ENCODE peak calls at places on chromosomes 6 and 20, in four cellular contexts. F is H1, J is HCT116, Z is endothelial cell of umbilical vein. P is an unnamed sample.

GRCh38 chr6:92820531-92820930 is 598.8 kb downstream of the EPHA7 start:
- DNase-seq in F (no peak), J (no peak), Z (no peak), P (peak)

GRCh38 chr6:77403424-77403823 is 59.9 kb downstream of the HTR1B start:
- DNase-seq in F (no peak), J (peak), Z (no peak), P (no peak)

GRCh38 chr20:52130406-52130805 is 61.2 kb downstream of the ZFP64 start:
- DNase-seq in F (no peak), J (no peak), Z (peak), P (no peak)

GRCh38 chr20:9035129-9035528 is 33.8 kb upstream of the PLCB4 start:
- DNase-seq in F (no peak), J (peak), Z (no peak), P (peak)

GRCh38 chr6:163485388-163485851 is 70.9 kb downstream of the QKI start:
- DNase-seq in F (no peak), J (no peak), Z (no peak), P (peak)

GRCh38 chr20:63085087-63085861 is 78.5 kb upstream of the BHLHE23 start:
- DNase-seq in F (peak), J (no peak), Z (no peak), P (no peak)

GRCh38 chr6:70371454-70372105 is 41.7 kb upstream of the FAM135A start:
- DNase-seq in F (no peak), J (peak), Z (peak), P (peak)

GRCh38 chr6:87753131-87753685 is 51.2 kb upstream of the AKIRIN2 start:
- DNase-seq in F (no peak), J (no peak), Z (no peak), P (no peak)

GRCh38 chr20:23667666-23668065 is 21.2 kb downstream of the CST4 start:
- DNase-seq in F (no peak), J (no peak), Z (no peak), P (no peak)

GRCh38 chr6:77447254-77447653 is 16.0 kb downstream of the HTR1B start:
- DNase-seq in F (no peak), J (no peak), Z (peak), P (no peak)

GRCh38 chr6:40169878-40170277 is 235.6 kb upstream of the MOCS1 start:
- DNase-seq in F (no peak), J (no peak), Z (no peak), P (no peak)

GRCh38 chr6:98747246-98747645 is 87.1 kb upstream of the POU3F2 start:
- DNase-seq in F (no peak), J (no peak), Z (no peak), P (no peak)

GRCh38 chr6:39821739-39822532 is 29.8 kb downstream of the DAAM2 start:
- DNase-seq in F (no peak), J (no peak), Z (no peak), P (no peak)

GRCh38 chr6:157172088-157172768 is 151.1 kb downstream of the TMEM242 start:
- DNase-seq in F (no peak), J (no peak), Z (no peak), P (no peak)

GRCh38 chr6:3364391-3364790 is 92.5 kb downstream of the SLC22A23 start:
- DNase-seq in F (no peak), J (no peak), Z (no peak), P (no peak)

GRCh38 chr6:81262656-81263055 is 489.8 kb downstream of the TENT5A start:
- DNase-seq in F (no peak), J (no peak), Z (no peak), P (no peak)

GRCh38 chr6:108618623-108619152 is 58.0 kb downstream of the FOXO3 start:
- DNase-seq in F (no peak), J (no peak), Z (no peak), P (no peak)

GRCh38 chr6:30260036-30260504 is 46.9 kb upstream of the TRIM26 start:
- DNase-seq in F (peak), J (no peak), Z (no peak), P (peak)

GRCh38 chr6:101666256-101666655 is 272.7 kb downstream of the GRIK2 start:
- DNase-seq in F (no peak), J (peak), Z (no peak), P (no peak)

GRCh38 chr6:149212202-149212601 is 105.3 kb upstream of the TAB2 start:
- DNase-seq in F (no peak), J (no peak), Z (no peak), P (no peak)

GRCh38 chr6:27770724-27771123 is 141.5 kb downstream of the OR2B2 start:
- DNase-seq in F (no peak), J (no peak), Z (no peak), P (no peak)

GRCh38 chr6:89146748-89147715 is 1.2 kb downstream of the PM20D2 start:
- DNase-seq in F (no peak), J (peak), Z (peak), P (peak)

GRCh38 chr20:61251529-61252393 is at the start of gene CDH4:
- DNase-seq in F (peak), J (no peak), Z (no peak), P (no peak)

GRCh38 chr6:35795453-35796071 is 1.6 kb downstream of the CLPS start:
- DNase-seq in F (no peak), J (no peak), Z (no peak), P (no peak)

GRCh38 chr20:57398231-57398821 is 7.1 kb downstream of the RBM38 start:
- DNase-seq in F (no peak), J (no peak), Z (no peak), P (peak)

GRCh38 chr6:35451354-35452185 is 568 bp upstream of the FANCE start:
- DNase-seq in F (no peak), J (no peak), Z (peak), P (no peak)

GRCh38 chr6:123316733-123317323 is 319.9 kb downstream of the TRDN start:
- DNase-seq in F (no peak), J (no peak), Z (peak), P (peak)

GRCh38 chr20:49676581-49677291 is 36.9 kb downstream of the B4GALT5 start:
- DNase-seq in F (no peak), J (no peak), Z (peak), P (peak)

GRCh38 chr6:79737172-79737571 is 106.0 kb downstream of the SH3BGRL2 start:
- DNase-seq in F (no peak), J (no peak), Z (peak), P (no peak)

GRCh38 chr20:58712116-58712822 is 19.7 kb downstream of the NPEPL1 start:
- DNase-seq in F (peak), J (no peak), Z (no peak), P (peak)

GRCh38 chr6:19159087-19159486 is 678.1 kb upstream of the ID4 start:
- DNase-seq in F (no peak), J (no peak), Z (no peak), P (no peak)

GRCh38 chr20:51500311-51500710 is 42.2 kb downstream of the NFATC2 start:
- DNase-seq in F (no peak), J (no peak), Z (no peak), P (peak)

GRCh38 chr20:36004045-36004444 is 35.7 kb downstream of the CNBD2 start:
- DNase-seq in F (no peak), J (no peak), Z (no peak), P (peak)

GRCh38 chr6:75201901-75202672 is 3.8 kb downstream of the COL12A1 start:
- DNase-seq in F (peak), J (no peak), Z (peak), P (no peak)

GRCh38 chr20:8656335-8656734 is 412.6 kb upstream of the PLCB4 start:
- DNase-seq in F (no peak), J (no peak), Z (peak), P (no peak)

GRCh38 chr6:50381106-50381415 is 331.3 kb upstream of the DEFB112 start:
- DNase-seq in F (peak), J (no peak), Z (no peak), P (no peak)

GRCh38 chr6:166670013-166670412 is 43.0 kb upstream of the RPS6KA2 start:
- DNase-seq in F (no peak), J (no peak), Z (no peak), P (no peak)

GRCh38 chr20:47680804-47681529 is 104.3 kb downstream of the SULF2 start:
- DNase-seq in F (no peak), J (no peak), Z (no peak), P (no peak)

GRCh38 chr6:148509789-148510581 is 167.3 kb downstream of the SASH1 start:
- DNase-seq in F (no peak), J (no peak), Z (peak), P (peak)

DNA sequence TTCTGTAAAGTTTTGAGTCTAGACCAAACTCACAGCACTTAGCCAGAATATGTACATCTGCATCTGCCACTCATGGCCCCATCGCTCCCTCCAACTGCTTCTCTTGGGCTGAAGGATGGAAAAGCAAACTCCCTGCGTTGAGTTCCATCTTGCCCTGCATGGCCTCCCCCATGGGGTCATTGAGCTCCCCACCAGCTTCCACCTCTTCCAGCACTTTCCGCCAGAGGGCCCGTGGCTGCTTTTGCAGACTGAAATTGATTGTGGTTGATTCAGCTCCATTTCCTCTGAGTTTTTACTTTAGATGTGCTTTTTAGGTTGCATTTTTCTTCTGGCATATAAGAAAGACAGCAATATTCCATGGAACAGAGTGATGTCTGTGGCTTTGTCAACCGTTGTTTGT is 263.1 kb downstream of the ESR1 start:
- DNase-seq in F (no peak), J (no peak), Z (no peak), P (no peak)
- TF ChIP-seq MAX in F (no peak), J (no peak), Z (no peak), P (no peak)

DNA sequence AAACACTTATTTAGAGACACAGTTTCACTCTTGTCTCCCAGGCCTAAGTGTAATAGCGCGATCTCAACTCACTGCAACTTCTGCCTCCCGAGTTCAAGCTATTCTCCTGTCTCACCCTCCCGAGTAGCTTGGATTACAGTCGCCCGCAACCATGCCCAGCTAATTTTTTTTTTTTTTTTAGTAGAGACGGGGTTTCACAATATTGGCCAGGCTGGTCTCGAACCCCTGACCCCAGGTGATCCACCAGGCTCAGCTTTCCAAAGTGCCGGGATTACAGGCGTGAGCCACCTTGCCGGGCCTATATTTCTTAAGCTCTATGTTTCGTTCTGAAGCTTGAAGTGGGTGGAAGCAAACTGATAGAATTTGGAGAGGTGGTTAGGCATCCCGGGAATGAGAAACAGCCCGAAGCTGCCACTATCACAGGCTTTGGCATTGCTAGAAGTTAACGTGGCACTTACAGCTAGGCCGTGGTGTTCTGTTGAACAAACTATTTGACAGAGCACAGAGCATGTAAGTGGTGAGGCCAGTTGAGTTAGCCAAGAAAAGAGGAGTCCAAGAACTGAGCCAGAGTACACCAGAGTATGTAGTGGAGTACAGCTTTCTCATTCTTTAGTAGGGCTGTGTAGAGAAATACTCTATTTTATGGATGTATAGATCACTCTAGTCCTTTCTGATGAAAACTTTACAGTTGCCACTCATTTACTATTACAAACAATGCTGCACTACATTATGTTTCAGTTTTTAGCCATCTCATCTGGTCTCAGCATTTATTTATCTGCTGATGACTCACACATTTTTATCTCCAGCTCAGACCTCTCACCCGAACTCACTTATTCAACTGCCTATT is 62.0 kb upstream of the HFE start:
- DNase-seq in F (no peak), J (no peak), Z (peak), P (no peak)
- TF ChIP-seq MAX in F (no peak), J (no peak), Z (no peak), P (no peak)

DNA sequence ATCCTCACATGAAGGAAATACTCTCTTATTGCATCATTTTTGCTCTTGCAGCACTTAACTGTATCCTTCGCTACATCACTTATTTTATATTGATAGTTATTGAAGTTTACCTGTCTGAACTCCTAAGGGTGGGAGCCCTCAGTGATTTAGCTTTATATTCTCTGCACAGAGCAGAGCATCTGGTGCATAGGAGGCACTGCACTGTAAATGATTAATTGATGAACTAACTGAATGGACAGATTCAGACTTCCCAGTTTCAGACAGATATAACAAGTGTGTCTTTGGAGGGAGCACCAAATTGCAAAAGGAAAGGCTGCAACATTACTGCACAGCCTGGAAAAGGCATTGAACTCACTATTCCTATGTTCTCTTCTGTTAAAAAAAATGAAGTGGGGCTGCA is 160.3 kb downstream of the EDN1 start:
- DNase-seq in F (no peak), J (no peak), Z (no peak), P (no peak)
- TF ChIP-seq MAX in F (no peak), J (no peak), Z (no peak), P (no peak)

GRCh38 chr6:158649289-158650143 is at the start of gene SYTL3:
- DNase-seq in F (no peak), J (no peak), Z (peak), P (peak)

GRCh38 chr6:158645064-158646022 is 800 bp upstream of the DYNLT1 start:
- DNase-seq in F (no peak), J (no peak), Z (no peak), P (no peak)

GRCh38 chr6:158646023-158646888 is 1.7 kb upstream of the DYNLT1 start:
- DNase-seq in F (no peak), J (no peak), Z (no peak), P (no peak)

GRCh38 chr6:158648682-158649131 is 1.1 kb upstream of the SYTL3 start:
- DNase-seq in F (no peak), J (no peak), Z (no peak), P (no peak)

DNA sequence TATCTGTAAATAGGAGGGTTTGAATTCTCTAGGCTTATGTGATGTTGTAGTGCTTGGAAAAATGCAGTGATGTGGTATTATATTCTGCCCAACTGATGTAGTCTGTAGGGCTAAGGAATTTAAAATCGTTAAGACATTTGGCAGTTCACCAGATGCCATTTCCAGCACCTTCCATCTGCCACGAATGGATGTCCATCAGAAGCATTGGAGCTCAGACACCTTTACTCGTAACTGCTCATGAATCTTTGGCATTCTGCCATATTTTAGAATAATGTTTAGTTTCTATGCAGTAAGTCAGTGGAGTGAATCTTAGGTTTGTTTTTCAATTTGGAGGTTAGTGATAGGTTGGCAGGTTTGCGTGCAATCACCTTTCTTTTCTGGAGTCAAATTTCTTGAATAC is 2.4 kb upstream of the SYTL3 start:
- DNase-seq in F (no peak), J (no peak), Z (no peak), P (no peak)
- TF ChIP-seq MAX in F (no peak), J (no peak), Z (no peak), P (no peak)

GRCh38 chr6:2275207-2275891 is 29.9 kb upstream of the GMDS start:
- DNase-seq in F (no peak), J (no peak), Z (no peak), P (no peak)
- TF ChIP-seq MAX in F (no peak), J (no peak), Z (no peak), P (no peak)

P was measured in NB4.